ENCODE peak calls at places on chromosomes 16 and 17, in eight cellular contexts. Q is hepatocyte, G is GM23338, S is HCT116, R is PC-3, P is cardiac fibroblast, Y is MM.1S, L is OCI-LY7. W is an unnamed sample.

GRCh38 chr16:14302399-14303181 is 231.5 kb downstream of the MRTFB start:
- DNase-seq in Y (no peak), G (peak), S (no peak), Q (peak), L (peak), P (no peak), R (no peak), W (no peak)

GRCh38 chr16:84455031-84455430 is 49.4 kb downstream of the MEAK7 start:
- DNase-seq in R (no peak), S (no peak), G (no peak), Q (no peak), P (no peak), Y (no peak), L (no peak), W (no peak)

GRCh38 chr16:78513838-78514237 is 414.4 kb downstream of the WWOX start:
- DNase-seq in L (no peak), P (no peak), Q (no peak), R (no peak), G (no peak), Y (no peak), S (no peak), W (peak)

GRCh38 chr17:16676645-16677044 is 13.4 kb upstream of the CCDC144A start:
- DNase-seq in P (no peak), L (no peak), R (no peak), Y (no peak), S (no peak), G (no peak), Q (no peak), W (no peak)

GRCh38 chr16:49351119-49351518 is 22.5 kb upstream of the C16orf78 start:
- DNase-seq in P (no peak), Q (no peak), G (peak), S (no peak), L (no peak), Y (no peak), R (no peak), W (no peak)

GRCh38 chr16:3876695-3877094 is 3.8 kb downstream of the CREBBP start:
- DNase-seq in G (no peak), Q (no peak), Y (no peak), L (no peak), R (no peak), S (no peak), P (no peak), W (peak)

GRCh38 chr16:67919618-67920210 is 11.9 kb downstream of the CTRL start:
- DNase-seq in G (no peak), L (peak), P (no peak), S (no peak), Y (no peak), R (no peak), Q (no peak), W (no peak)

GRCh38 chr17:78707016-78707415 is 75.1 kb downstream of the CYTH1 start:
- DNase-seq in P (no peak), S (no peak), Y (no peak), G (no peak), L (no peak), R (peak), Q (no peak), W (peak)

GRCh38 chr16:52076332-52077115 is 470.4 kb downstream of the TOX3 start:
- DNase-seq in Y (no peak), S (no peak), Q (no peak), R (no peak), L (no peak), G (no peak), P (no peak), W (no peak)

GRCh38 chr17:38550661-38551060 is 55.1 kb downstream of the SRCIN1 start:
- DNase-seq in Y (no peak), G (no peak), S (no peak), P (peak), R (peak), Q (no peak), L (no peak), W (peak)

GRCh38 chr16:13958438-13958837 is 38.5 kb downstream of the ERCC4 start:
- DNase-seq in G (no peak), L (no peak), S (no peak), Q (peak), Y (no peak), R (no peak), P (no peak), W (no peak)

GRCh38 chr17:21199856-21200255 is 14.1 kb downstream of the TMEM11 start:
- DNase-seq in S (no peak), R (no peak), Q (no peak), P (no peak), Y (no peak), L (no peak), G (peak), W (no peak)

GRCh38 chr17:43612515-43612914 is 49.2 kb downstream of the MEOX1 start:
- DNase-seq in G (no peak), L (no peak), R (no peak), P (no peak), Y (no peak), Q (no peak), S (no peak), W (no peak)

GRCh38 chr17:8698142-8699050 is 46.2 kb downstream of the CCDC42 start:
- DNase-seq in P (peak), Q (peak), Y (no peak), S (no peak), R (no peak), L (no peak), G (no peak), W (peak)

GRCh38 chr16:56401482-56401881 is 23.9 kb downstream of the AMFR start:
- DNase-seq in G (peak), S (peak), R (peak), Y (no peak), Q (no peak), P (no peak), L (peak), W (peak)

GRCh38 chr16:2514333-2515179 is 804 bp downstream of the ATP6V0C start:
- DNase-seq in P (no peak), Y (no peak), S (no peak), L (peak), G (peak), Q (peak), R (no peak), W (no peak)

GRCh38 chr17:77291591-77292386 is 151.0 kb downstream of the SEC14L1 start:
- DNase-seq in R (peak), S (no peak), Y (no peak), L (no peak), P (no peak), Q (no peak), G (no peak), W (peak)

GRCh38 chr17:28743243-28744103 is at the start of gene TRAF4:
- DNase-seq in P (peak), R (peak), Q (peak), L (peak), G (peak), Y (peak), S (peak), W (peak)

GRCh38 chr17:28741358-28742349 is 2.2 kb upstream of the TRAF4 start:
- DNase-seq in Q (peak), S (no peak), R (no peak), G (no peak), L (peak), Y (no peak), P (no peak), W (no peak)

GRCh38 chr17:28738680-28739384 is 5.0 kb upstream of the TRAF4 start:
- DNase-seq in R (no peak), S (no peak), Y (peak), L (peak), G (no peak), Q (no peak), P (no peak), W (no peak)

GRCh38 chr17:28737770-28738679 is 5.8 kb upstream of the TRAF4 start:
- DNase-seq in Q (no peak), L (peak), S (no peak), Y (no peak), P (no peak), G (no peak), R (no peak), W (peak)

GRCh38 chr17:28740406-28741357 is 3.1 kb upstream of the TRAF4 start:
- DNase-seq in S (no peak), L (no peak), G (no peak), Y (no peak), P (no peak), R (no peak), Q (no peak), W (no peak)
- H3K4me3 ChIP-seq in S (no peak), L (peak), G (no peak), Y (no peak), P (no peak), R (no peak), Q (no peak), W (no peak)

DNA sequence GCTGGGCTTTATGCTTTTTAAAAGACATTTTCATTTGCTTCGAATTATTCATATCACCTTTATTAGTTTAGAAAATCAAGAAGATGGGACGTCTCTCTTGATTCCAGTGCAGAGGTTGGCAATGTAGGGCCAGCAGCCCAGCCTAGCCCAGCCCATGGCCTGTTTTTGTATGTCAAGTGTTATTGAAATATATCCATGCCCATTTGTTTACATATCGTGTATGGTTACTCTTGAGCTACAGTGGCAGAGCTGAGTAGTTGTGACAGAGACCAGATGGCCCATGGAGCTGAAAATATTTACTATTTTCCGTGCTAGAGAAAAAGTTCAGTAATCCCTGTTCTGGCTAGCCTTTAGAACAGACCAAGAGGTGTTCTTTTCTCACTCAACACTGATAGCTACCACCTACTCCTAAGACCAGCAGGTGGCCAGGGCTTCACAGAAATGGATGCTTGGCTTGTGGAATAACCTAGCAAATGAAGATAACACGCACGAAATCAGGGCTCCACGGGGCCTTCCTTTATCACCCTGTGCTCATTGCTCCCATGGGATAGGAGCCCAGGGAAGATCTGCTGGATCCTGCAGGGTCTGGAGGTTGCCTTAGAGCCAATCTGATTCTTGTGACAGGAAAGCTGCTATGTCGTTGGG is 123.2 kb upstream of the ANKFN1 start:
- DNase-seq in R (no peak), L (no peak), G (no peak), Y (no peak), Q (no peak), P (no peak), S (no peak), W (no peak)
- TF ChIP-seq CTCF in R (no peak), L (no peak), G (no peak), Y (no peak), Q (no peak), P (no peak), S (no peak), W (no peak)

GRCh38 chr17:45222994-45223540 is 1.4 kb downstream of the FMNL1 start:
- DNase-seq in Q (no peak), G (no peak), L (no peak), Y (peak), R (no peak), S (no peak), P (no peak), W (no peak)
- H3K4me3 ChIP-seq in Q (no peak), G (peak), L (peak), Y (peak), R (no peak), S (peak), P (peak), W (no peak)

DNA sequence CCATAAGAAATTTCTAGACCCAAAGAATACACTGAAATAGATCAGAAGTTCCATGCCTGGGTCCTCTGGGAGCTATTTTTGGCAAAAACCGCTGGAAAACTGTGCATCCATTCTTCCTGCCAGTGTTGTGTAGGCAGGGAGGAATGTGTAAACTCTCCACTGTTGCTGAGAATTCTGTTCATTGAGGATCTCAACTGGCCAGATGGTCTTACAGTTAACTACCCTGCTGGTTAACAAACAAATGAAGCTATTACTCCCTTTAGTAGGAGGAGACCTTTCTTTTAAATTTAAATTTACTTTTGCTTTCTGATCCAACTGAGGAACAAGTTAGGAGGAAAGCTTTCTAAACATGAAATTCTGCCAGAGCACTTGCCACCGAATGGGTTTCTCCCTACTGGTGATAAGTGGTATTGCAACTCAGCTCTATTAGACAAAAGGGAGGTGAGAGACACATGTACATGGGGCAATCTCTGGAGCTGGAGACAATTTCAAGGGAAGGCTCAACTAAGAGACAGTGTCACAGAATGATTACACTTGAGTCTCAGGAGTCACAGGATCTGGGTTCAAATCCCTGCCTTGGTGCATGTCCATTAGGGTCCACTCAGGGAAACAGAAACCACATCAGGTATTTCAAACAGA is 37.6 kb downstream of the SOCS1 start:
- DNase-seq in L (no peak), P (no peak), Q (no peak), G (peak), S (no peak), R (no peak), Y (no peak), W (no peak)
- TF ChIP-seq CTCF in L (peak), P (peak), Q (peak), G (peak), S (peak), R (peak), Y (peak), W (peak)

DNA sequence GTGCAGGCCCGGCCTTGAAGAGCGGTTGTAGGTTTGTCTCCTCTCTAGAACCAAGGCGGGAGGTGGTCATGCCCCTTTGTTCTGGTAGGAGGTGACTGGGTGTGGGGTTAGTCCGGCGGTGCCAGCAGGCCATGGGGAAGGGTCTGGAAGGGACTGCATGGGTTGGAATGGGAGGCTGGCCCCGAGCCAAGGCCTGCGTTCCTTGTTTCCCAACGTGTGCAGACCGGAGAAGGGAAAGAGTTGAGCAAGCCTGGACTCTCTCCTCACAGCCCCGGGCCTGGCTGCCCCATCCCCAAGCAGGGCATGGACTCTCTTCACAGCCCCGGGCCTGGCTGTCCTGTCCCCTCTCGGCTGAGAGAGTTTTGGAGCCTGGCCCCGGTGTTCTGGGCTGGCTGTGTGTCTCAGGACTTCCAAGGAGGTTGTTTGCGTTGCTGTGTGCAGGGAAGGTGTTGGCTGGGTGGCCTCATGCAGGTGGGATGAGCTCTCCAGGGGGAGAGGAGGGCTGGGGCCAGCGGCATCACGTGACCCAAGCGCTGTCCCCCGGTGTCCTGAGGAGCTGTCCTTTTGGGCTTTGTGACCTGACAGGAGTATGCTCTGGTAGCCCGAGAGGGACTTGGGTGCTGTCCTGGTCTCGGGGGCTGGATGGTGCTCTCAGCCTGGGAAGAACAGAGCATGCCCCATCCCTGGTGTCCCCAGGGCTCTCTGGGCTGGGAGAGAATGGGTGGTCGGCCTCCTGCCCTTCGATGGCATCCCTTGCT is 2.6 kb downstream of the CACNA1H start:
- DNase-seq in Y (no peak), R (no peak), Q (no peak), P (no peak), S (no peak), L (no peak), G (no peak), W (no peak)
- H3K4me3 ChIP-seq in Y (no peak), R (peak), Q (no peak), P (no peak), S (no peak), L (no peak), G (no peak), W (no peak)

DNA sequence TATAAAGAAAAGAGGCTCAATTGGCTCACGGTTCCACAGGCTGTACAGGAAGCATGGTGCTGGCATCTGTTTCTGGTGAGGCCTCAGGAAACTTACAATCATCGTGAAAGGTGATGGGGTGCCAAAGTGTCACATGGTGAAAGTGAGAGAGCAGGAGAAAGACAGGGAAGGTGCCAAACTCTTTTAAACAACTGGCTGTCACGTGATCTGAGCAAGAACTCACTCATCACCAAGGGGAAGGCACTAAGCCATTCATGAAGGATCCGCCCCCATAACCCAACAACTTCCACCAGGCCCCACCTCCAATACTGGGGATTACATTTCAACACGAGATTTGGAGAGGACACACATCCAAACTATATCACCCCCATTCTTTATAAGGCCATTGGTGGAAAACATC is 28.4 kb upstream of the HS3ST2 start:
- DNase-seq in Y (no peak), R (no peak), Q (no peak), S (no peak), P (no peak), L (no peak), G (no peak), W (no peak)
- TF ChIP-seq CTCF in Y (no peak), R (no peak), Q (no peak), S (no peak), P (no peak), L (no peak), G (no peak), W (no peak)

DNA sequence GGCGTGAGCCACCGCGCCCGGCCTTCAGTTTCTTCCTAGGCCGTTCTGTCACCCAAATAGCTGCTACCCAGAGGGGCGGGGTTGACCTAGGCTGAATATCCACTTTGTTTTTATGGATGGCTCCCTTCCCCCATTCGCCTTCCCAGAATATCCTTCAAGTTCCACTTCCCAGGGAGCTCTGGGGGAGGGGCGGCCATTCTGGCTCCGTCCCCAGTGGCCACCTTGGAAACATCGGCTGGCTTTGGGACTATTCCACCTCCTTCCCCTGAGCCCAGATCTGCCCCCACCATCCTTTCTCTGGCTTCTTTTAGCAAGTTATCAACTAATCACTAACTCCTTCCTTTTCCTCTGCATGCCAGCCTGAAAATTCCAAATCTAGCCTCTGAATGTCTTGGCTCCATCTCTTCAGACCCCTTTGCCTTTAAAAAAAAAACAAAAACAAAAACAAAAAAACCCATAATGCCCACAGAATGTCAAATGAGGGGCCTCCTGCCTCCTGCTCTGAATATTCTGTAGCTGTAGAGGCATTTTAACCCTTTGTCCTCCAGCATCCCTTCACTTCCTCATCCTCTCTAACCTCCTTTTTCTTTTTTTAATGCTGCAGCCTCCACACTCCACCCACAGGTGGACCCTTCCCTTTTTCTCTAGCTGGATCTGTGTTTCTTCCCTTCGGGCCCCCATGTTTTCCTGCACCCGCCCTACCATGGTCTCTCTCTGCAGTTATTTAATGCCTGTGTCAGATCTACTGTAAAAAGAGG is 6.4 kb downstream of the ATP1B2 start:
- DNase-seq in G (peak), P (peak), S (no peak), R (no peak), L (no peak), Y (no peak), Q (no peak), W (no peak)
- H3K4me3 ChIP-seq in G (peak), P (no peak), S (no peak), R (no peak), L (no peak), Y (no peak), Q (no peak), W (no peak)

DNA sequence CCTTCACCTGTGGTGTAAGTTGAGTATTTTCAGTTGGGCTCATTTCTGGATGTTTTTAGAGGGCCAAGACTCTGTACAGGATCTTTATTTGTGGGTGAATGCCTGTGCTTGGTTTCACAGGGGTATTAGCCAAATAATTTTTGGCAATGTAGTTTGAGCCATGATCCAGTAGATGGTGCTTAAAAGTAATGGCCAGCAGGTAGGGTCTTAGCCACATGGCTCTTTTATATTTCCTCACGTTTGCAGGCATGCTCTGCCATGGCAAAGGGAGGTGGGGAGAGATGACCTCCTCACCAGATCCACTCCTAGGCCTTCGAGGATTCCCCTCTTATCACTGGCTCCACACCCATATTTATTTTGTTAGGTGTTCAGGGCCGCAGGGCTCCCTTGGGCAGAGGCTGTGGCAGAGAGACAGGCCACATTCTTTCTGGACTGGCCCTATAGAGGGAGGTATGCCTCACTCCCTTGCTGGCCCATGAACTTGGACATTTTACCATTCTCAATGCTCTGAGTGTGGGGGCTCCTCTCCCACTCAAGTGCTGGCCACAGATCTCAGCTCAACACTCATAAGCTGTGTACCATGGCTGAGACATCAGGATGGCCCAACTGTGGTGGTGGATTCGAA is 417.1 kb downstream of the XYLT1 start:
- DNase-seq in L (peak), Y (no peak), R (no peak), Q (no peak), P (no peak), S (no peak), G (peak), W (no peak)
- TF ChIP-seq CTCF in L (peak), Y (no peak), R (no peak), Q (no peak), P (no peak), S (peak), G (peak), W (no peak)

W was measured in epithelial cell of esophagus.